ENCODE peak calls at places on chromosome 1, in eight cellular contexts. One of them, this sample, is unnamed.

GRCh38 chr1:33433509-33434362 is 2.8 kb upstream of the PHC2 start:
- DNase-seq in aorta: no peak
- DNase-seq in NCI-H748 treated with DMSO at 0.1 percent for 48 hours: no peak
- DNase-seq in endothelial cell: no peak
- DNase-seq in stimulated activated effector memory CD8-positive, alpha-beta T cell treated with anti-CD3 and anti-CD28 coated beads, Interleukin-12 subunit alpha, Interleukin-12 subunit beta, amount 100 ng/mL, for 72 hours: no peak
- DNase-seq in right lobe of liver: no peak
- DNase-seq in SHP77 treated with DMSO at 0.1 percent for 48 hours: no peak
- DNase-seq in stimulated activated CD8-positive, alpha-beta memory T cell treated with anti-CD3 and anti-CD28 coated beads, Interleukin-15, amount 100 ng/mL, for 24 hours: no peak
- DNase-seq in this sample: no peak

GRCh38 chr1:45345014-45345413 is 4.8 kb upstream of the MUTYH start:
- DNase-seq in endothelial cell: no peak
- DNase-seq in stimulated activated effector memory CD8-positive, alpha-beta T cell treated with anti-CD3 and anti-CD28 coated beads, Interleukin-12 subunit alpha, Interleukin-12 subunit beta, amount 100 ng/mL, for 72 hours: no peak
- DNase-seq in right lobe of liver: no peak
- DNase-seq in aorta: no peak
- DNase-seq in stimulated activated CD8-positive, alpha-beta memory T cell treated with anti-CD3 and anti-CD28 coated beads, Interleukin-15, amount 100 ng/mL, for 24 hours: no peak
- DNase-seq in SHP77 treated with DMSO at 0.1 percent for 48 hours: no peak
- DNase-seq in NCI-H748 treated with DMSO at 0.1 percent for 48 hours: no peak
- DNase-seq in this sample: no peak

GRCh38 chr1:31327381-31327780 is 30.5 kb downstream of the ZCCHC17 start:
- DNase-seq in NCI-H748 treated with DMSO at 0.1 percent for 48 hours: no peak
- DNase-seq in right lobe of liver: no peak
- DNase-seq in endothelial cell: no peak
- DNase-seq in SHP77 treated with DMSO at 0.1 percent for 48 hours: no peak
- DNase-seq in stimulated activated effector memory CD8-positive, alpha-beta T cell treated with anti-CD3 and anti-CD28 coated beads, Interleukin-12 subunit alpha, Interleukin-12 subunit beta, amount 100 ng/mL, for 72 hours: no peak
- DNase-seq in stimulated activated CD8-positive, alpha-beta memory T cell treated with anti-CD3 and anti-CD28 coated beads, Interleukin-15, amount 100 ng/mL, for 24 hours: no peak
- DNase-seq in aorta: no peak
- DNase-seq in this sample: no peak

GRCh38 chr1:41566274-41566885 is 81.9 kb upstream of the EDN2 start:
- DNase-seq in SHP77 treated with DMSO at 0.1 percent for 48 hours: no peak
- DNase-seq in endothelial cell: no peak
- DNase-seq in stimulated activated effector memory CD8-positive, alpha-beta T cell treated with anti-CD3 and anti-CD28 coated beads, Interleukin-12 subunit alpha, Interleukin-12 subunit beta, amount 100 ng/mL, for 72 hours: no peak
- DNase-seq in NCI-H748 treated with DMSO at 0.1 percent for 48 hours: no peak
- DNase-seq in aorta: peak; percentile 65
- DNase-seq in stimulated activated CD8-positive, alpha-beta memory T cell treated with anti-CD3 and anti-CD28 coated beads, Interleukin-15, amount 100 ng/mL, for 24 hours: no peak
- DNase-seq in right lobe of liver: no peak
- DNase-seq in this sample: no peak

GRCh38 chr1:58551741-58552140 is 5.2 kb upstream of the OMA1 start:
- DNase-seq in stimulated activated CD8-positive, alpha-beta memory T cell treated with anti-CD3 and anti-CD28 coated beads, Interleukin-15, amount 100 ng/mL, for 24 hours: no peak
- DNase-seq in aorta: no peak
- DNase-seq in NCI-H748 treated with DMSO at 0.1 percent for 48 hours: no peak
- DNase-seq in endothelial cell: no peak
- DNase-seq in stimulated activated effector memory CD8-positive, alpha-beta T cell treated with anti-CD3 and anti-CD28 coated beads, Interleukin-12 subunit alpha, Interleukin-12 subunit beta, amount 100 ng/mL, for 72 hours: no peak
- DNase-seq in SHP77 treated with DMSO at 0.1 percent for 48 hours: no peak
- DNase-seq in right lobe of liver: no peak
- DNase-seq in this sample: no peak

GRCh38 chr1:157138220-157139124 is at the start of gene ETV3:
- DNase-seq in aorta: peak; percentile 95
- DNase-seq in endothelial cell: peak; percentile 82
- DNase-seq in SHP77 treated with DMSO at 0.1 percent for 48 hours: peak; percentile 94
- DNase-seq in stimulated activated effector memory CD8-positive, alpha-beta T cell treated with anti-CD3 and anti-CD28 coated beads, Interleukin-12 subunit alpha, Interleukin-12 subunit beta, amount 100 ng/mL, for 72 hours: peak; percentile 57
- DNase-seq in NCI-H748 treated with DMSO at 0.1 percent for 48 hours: peak; percentile 75
- DNase-seq in stimulated activated CD8-positive, alpha-beta memory T cell treated with anti-CD3 and anti-CD28 coated beads, Interleukin-15, amount 100 ng/mL, for 24 hours: peak; percentile 48
- DNase-seq in right lobe of liver: peak; percentile 90
- DNase-seq in this sample: peak; percentile 83

GRCh38 chr1:145961425-145962156 is 2.8 kb downstream of the ANKRD34A start:
- DNase-seq in aorta: peak; percentile 84
- DNase-seq in endothelial cell: no peak
- DNase-seq in stimulated activated CD8-positive, alpha-beta memory T cell treated with anti-CD3 and anti-CD28 coated beads, Interleukin-15, amount 100 ng/mL, for 24 hours: no peak
- DNase-seq in NCI-H748 treated with DMSO at 0.1 percent for 48 hours: no peak
- DNase-seq in right lobe of liver: no peak
- DNase-seq in SHP77 treated with DMSO at 0.1 percent for 48 hours: no peak
- DNase-seq in stimulated activated effector memory CD8-positive, alpha-beta T cell treated with anti-CD3 and anti-CD28 coated beads, Interleukin-12 subunit alpha, Interleukin-12 subunit beta, amount 100 ng/mL, for 72 hours: peak; percentile 40
- DNase-seq in this sample: no peak

GRCh38 chr1:226702318-226702956 is 36.6 kb downstream of the ITPKB start:
- DNase-seq in aorta: no peak
- DNase-seq in endothelial cell: no peak
- DNase-seq in right lobe of liver: no peak
- DNase-seq in SHP77 treated with DMSO at 0.1 percent for 48 hours: peak; percentile 78
- DNase-seq in stimulated activated effector memory CD8-positive, alpha-beta T cell treated with anti-CD3 and anti-CD28 coated beads, Interleukin-12 subunit alpha, Interleukin-12 subunit beta, amount 100 ng/mL, for 72 hours: no peak
- DNase-seq in stimulated activated CD8-positive, alpha-beta memory T cell treated with anti-CD3 and anti-CD28 coated beads, Interleukin-15, amount 100 ng/mL, for 24 hours: no peak
- DNase-seq in NCI-H748 treated with DMSO at 0.1 percent for 48 hours: no peak
- DNase-seq in this sample: no peak

GRCh38 chr1:24972257-24973242 is 42.5 kb upstream of the RUNX3 start:
- DNase-seq in stimulated activated effector memory CD8-positive, alpha-beta T cell treated with anti-CD3 and anti-CD28 coated beads, Interleukin-12 subunit alpha, Interleukin-12 subunit beta, amount 100 ng/mL, for 72 hours: no peak
- DNase-seq in endothelial cell: no peak
- DNase-seq in right lobe of liver: no peak
- DNase-seq in stimulated activated CD8-positive, alpha-beta memory T cell treated with anti-CD3 and anti-CD28 coated beads, Interleukin-15, amount 100 ng/mL, for 24 hours: no peak
- DNase-seq in aorta: peak; percentile 33
- DNase-seq in SHP77 treated with DMSO at 0.1 percent for 48 hours: no peak
- DNase-seq in NCI-H748 treated with DMSO at 0.1 percent for 48 hours: no peak
- DNase-seq in this sample: no peak

GRCh38 chr1:212002536-212002935 is 32.8 kb downstream of the INTS7 start:
- DNase-seq in aorta: no peak
- DNase-seq in NCI-H748 treated with DMSO at 0.1 percent for 48 hours: no peak
- DNase-seq in stimulated activated effector memory CD8-positive, alpha-beta T cell treated with anti-CD3 and anti-CD28 coated beads, Interleukin-12 subunit alpha, Interleukin-12 subunit beta, amount 100 ng/mL, for 72 hours: no peak
- DNase-seq in right lobe of liver: no peak
- DNase-seq in SHP77 treated with DMSO at 0.1 percent for 48 hours: no peak
- DNase-seq in stimulated activated CD8-positive, alpha-beta memory T cell treated with anti-CD3 and anti-CD28 coated beads, Interleukin-15, amount 100 ng/mL, for 24 hours: no peak
- DNase-seq in endothelial cell: no peak
- DNase-seq in this sample: no peak

GRCh38 chr1:41483960-41484844 is at the start of gene EDN2:
- DNase-seq in aorta: no peak
- DNase-seq in stimulated activated CD8-positive, alpha-beta memory T cell treated with anti-CD3 and anti-CD28 coated beads, Interleukin-15, amount 100 ng/mL, for 24 hours: no peak
- DNase-seq in right lobe of liver: peak; percentile 92
- DNase-seq in stimulated activated effector memory CD8-positive, alpha-beta T cell treated with anti-CD3 and anti-CD28 coated beads, Interleukin-12 subunit alpha, Interleukin-12 subunit beta, amount 100 ng/mL, for 72 hours: no peak
- DNase-seq in NCI-H748 treated with DMSO at 0.1 percent for 48 hours: peak; percentile 100
- DNase-seq in SHP77 treated with DMSO at 0.1 percent for 48 hours: no peak
- DNase-seq in endothelial cell: no peak
- DNase-seq in this sample: no peak

GRCh38 chr1:51088474-51088873 is 13.6 kb upstream of the C1orf185 start:
- DNase-seq in NCI-H748 treated with DMSO at 0.1 percent for 48 hours: no peak
- DNase-seq in right lobe of liver: no peak
- DNase-seq in aorta: no peak
- DNase-seq in SHP77 treated with DMSO at 0.1 percent for 48 hours: no peak
- DNase-seq in stimulated activated CD8-positive, alpha-beta memory T cell treated with anti-CD3 and anti-CD28 coated beads, Interleukin-15, amount 100 ng/mL, for 24 hours: no peak
- DNase-seq in stimulated activated effector memory CD8-positive, alpha-beta T cell treated with anti-CD3 and anti-CD28 coated beads, Interleukin-12 subunit alpha, Interleukin-12 subunit beta, amount 100 ng/mL, for 72 hours: no peak
- DNase-seq in endothelial cell: no peak
- DNase-seq in this sample: no peak